ENCODE peak calls at places on chromosome X, in six cellular contexts. J is D721Med, H is heart left ventricle, I is Ammon's horn, P is Daoy, A is NCI-H187 treated with DMSO at 0.1 percent for 48 hours. X is an unnamed sample.

GRCh38 chrX:109472939-109473713 is 8.8 kb downstream of the GUCY2F start:
- DNase-seq in J (no peak), H (peak), I (no peak), P (peak), A (no peak), X (no peak)

GRCh38 chrX:129040124-129040523 is 483.2 kb downstream of the SMARCA1 start:
- DNase-seq in J (no peak), H (no peak), I (no peak), P (no peak), A (no peak), X (no peak)

GRCh38 chrX:136063340-136064079 is 78.3 kb downstream of the SLC9A6 start:
- DNase-seq in J (no peak), H (peak), I (no peak), P (peak), A (no peak), X (no peak)

GRCh38 chrX:67614414-67614813 is 70.6 kb downstream of the AR start:
- DNase-seq in J (no peak), H (no peak), I (no peak), P (no peak), A (no peak), X (no peak)

GRCh38 chrX:129777218-129777768 is 2.5 kb upstream of the SASH3 start:
- DNase-seq in J (no peak), H (peak), I (peak), P (no peak), A (no peak), X (no peak)

GRCh38 chrX:11759461-11760311 is 1.6 kb downstream of the MSL3 start:
- DNase-seq in J (peak), H (peak), I (peak), P (peak), A (peak), X (peak)

GRCh38 chrX:10932842-10933440 is 178.2 kb upstream of the HCCS start:
- DNase-seq in J (no peak), H (no peak), I (no peak), P (no peak), A (no peak), X (no peak)

GRCh38 chrX:129755779-129756650 is 17.2 kb downstream of the XPNPEP2 start:
- DNase-seq in J (no peak), H (no peak), I (no peak), P (no peak), A (no peak), X (no peak)

GRCh38 chrX:154892263-154892662 is 6.1 kb downstream of the F8A1 start:
- DNase-seq in J (no peak), H (no peak), I (no peak), P (no peak), A (no peak), X (no peak)

GRCh38 chrX:153361781-153362397 is 27.9 kb downstream of the ZNF275 start:
- DNase-seq in J (no peak), H (no peak), I (no peak), P (no peak), A (no peak), X (no peak)

X was measured in midbrain.